ENCODE peak calls at places on chromosomes 3 and 15, in ten cellular contexts. G, D, J, T, U, Z, S, C, Q and R are unnamed samples. For H3K4me1, the result is how much of the 10 kb centered on the place peaks cover.

GRCh38 chr15:84001037-84001436 is 234.5 kb upstream of the GOLGA6L4 start:
- DNase-seq in G (no peak), Q (no peak), U (no peak), T (no peak), J (no peak), Z (no peak), D (no peak), S (no peak), C (no peak), R (no peak)

GRCh38 chr15:67329984-67330733 is 75.6 kb downstream of the IQCH start:
- DNase-seq in Z (no peak), T (no peak), S (no peak), D (no peak), C (no peak), U (no peak), J (no peak), Q (no peak), G (no peak), R (no peak)

GRCh38 chr15:28992340-28992864 is 106.6 kb downstream of the APBA2 start:
- DNase-seq in S (peak), G (no peak), D (no peak), Z (no peak), Q (no peak), U (no peak), J (no peak), T (no peak), C (no peak), R (no peak)

GRCh38 chr3:15500107-15500724 is 21.3 kb downstream of the COLQ start:
- DNase-seq in D (no peak), U (no peak), S (no peak), Q (no peak), G (peak), J (no peak), C (no peak), T (no peak), Z (no peak), R (no peak)

GRCh38 chr3:65004316-65004715 is 316.5 kb upstream of the ADAMTS9 start:
- DNase-seq in G (no peak), S (no peak), C (peak), U (no peak), T (no peak), J (no peak), Z (no peak), Q (no peak), D (no peak), R (no peak)

GRCh38 chr3:60574046-60574769 is 677.0 kb downstream of the FHIT start:
- DNase-seq in D (no peak), U (no peak), G (no peak), J (no peak), S (no peak), Z (no peak), T (no peak), C (no peak), Q (no peak), R (no peak)

GRCh38 chr3:61451841-61452240 is 109.5 kb upstream of the PTPRG start:
- DNase-seq in Z (no peak), G (peak), Q (peak), U (no peak), D (no peak), S (no peak), J (no peak), C (peak), T (no peak), R (no peak)

GRCh38 chr3:13532085-13532484 is 16.8 kb upstream of the FBLN2 start:
- DNase-seq in J (no peak), S (no peak), D (no peak), G (peak), C (no peak), Q (no peak), T (no peak), Z (no peak), U (peak), R (no peak)

GRCh38 chr15:101086394-101087171 is 165.3 kb downstream of the CHSY1 start:
- DNase-seq in T (no peak), C (no peak), U (no peak), J (no peak), S (no peak), D (no peak), Z (no peak), G (no peak), Q (no peak), R (no peak)

GRCh38 chr3:197117107-197117506 is 87.5 kb upstream of the MELTF start:
- DNase-seq in C (peak), S (no peak), G (peak), Q (peak), T (peak), D (no peak), J (no peak), U (no peak), Z (no peak), R (no peak)

GRCh38 chr3:151227438-151228290 is 24.6 kb upstream of the GPR171 start:
- DNase-seq in Z (peak), S (no peak), G (peak), T (peak), D (peak), J (peak), U (peak), C (peak), Q (peak), R (peak)

GRCh38 chr3:38006445-38006995 is 15.9 kb downstream of the VILL start:
- DNase-seq in C (no peak), Q (no peak), T (no peak), G (no peak), J (peak), Z (no peak), U (no peak), D (peak), S (no peak), R (no peak)

GRCh38 chr3:153599685-153600084 is 437.7 kb downstream of the RAP2B start:
- DNase-seq in T (peak), Q (peak), U (no peak), G (peak), D (no peak), Z (no peak), C (peak), J (peak), S (no peak), R (no peak)

GRCh38 chr3:145673790-145674189 is 487.2 kb downstream of the PLOD2 start:
- DNase-seq in C (no peak), Q (no peak), D (no peak), T (no peak), U (no peak), S (no peak), G (no peak), Z (no peak), J (no peak), R (no peak)

GRCh38 chr3:171393032-171393744 is 67.0 kb downstream of the TNIK start:
- DNase-seq in S (no peak), U (no peak), Z (no peak), G (no peak), D (no peak), C (peak), J (no peak), T (no peak), Q (peak), R (no peak)

GRCh38 chr15:41791970-41792637 is 17.8 kb downstream of the MAPKBP1 start:
- DNase-seq in S (no peak), J (no peak), Z (no peak), U (no peak), C (no peak), D (no peak), T (no peak), Q (no peak), G (no peak), R (no peak)

GRCh38 chr3:113741086-113741485 is 5.0 kb downstream of the NAA50 start:
- DNase-seq in J (no peak), S (no peak), Q (no peak), C (no peak), G (peak), T (no peak), U (no peak), D (no peak), Z (no peak), R (no peak)

GRCh38 chr3:72550582-72551262 is 297.5 kb downstream of the SHQ1 start:
- DNase-seq in S (no peak), C (no peak), J (no peak), G (no peak), D (no peak), T (no peak), U (no peak), Q (no peak), Z (no peak), R (no peak)

GRCh38 chr15:63623231-63623969 is 26.2 kb downstream of the FBXL22 start:
- DNase-seq in C (no peak), Z (no peak), J (no peak), Q (no peak), G (no peak), T (no peak), S (no peak), D (no peak), U (no peak), R (no peak)

GRCh38 chr3:170038434-170039110 is 777 bp downstream of the GPR160 start:
- DNase-seq in U (no peak), D (no peak), Q (no peak), Z (no peak), T (peak), S (no peak), G (peak), J (peak), C (no peak), R (peak)

GRCh38 chr3:52172262-52172757 is 18.1 kb upstream of the POC1A start:
- DNase-seq in G (no peak), Q (no peak), C (no peak), J (peak), D (no peak), T (no peak), U (no peak), S (peak), Z (no peak), R (no peak)

GRCh38 chr3:127764841-127765362 is 57.4 kb downstream of the MGLL start:
- DNase-seq in Z (no peak), C (peak), U (no peak), S (no peak), Q (peak), D (no peak), G (peak), J (no peak), T (no peak), R (no peak)

GRCh38 chr3:89059201-89059600 is 48.2 kb upstream of the EPHA3 start:
- DNase-seq in T (no peak), S (no peak), J (no peak), C (peak), Q (no peak), G (peak), Z (peak), U (no peak), D (no peak), R (peak)

GRCh38 chr3:24365168-24365567 is 129.5 kb downstream of the THRB start:
- DNase-seq in D (no peak), S (no peak), Q (peak), G (peak), U (peak), C (peak), J (peak), T (peak), Z (peak), R (no peak)

GRCh38 chr3:195080125-195080524 is 190.8 kb downstream of the XXYLT1 start:
- DNase-seq in C (no peak), Z (no peak), T (no peak), Q (no peak), J (peak), G (no peak), S (no peak), D (no peak), U (no peak), R (peak)
- H3K4me1 ChIP-seq in C (under half), Z (under half), T (under half), Q (under half), J (under half), G (under half), S (under half), D (under half), U (under half), R (under half)

DNA sequence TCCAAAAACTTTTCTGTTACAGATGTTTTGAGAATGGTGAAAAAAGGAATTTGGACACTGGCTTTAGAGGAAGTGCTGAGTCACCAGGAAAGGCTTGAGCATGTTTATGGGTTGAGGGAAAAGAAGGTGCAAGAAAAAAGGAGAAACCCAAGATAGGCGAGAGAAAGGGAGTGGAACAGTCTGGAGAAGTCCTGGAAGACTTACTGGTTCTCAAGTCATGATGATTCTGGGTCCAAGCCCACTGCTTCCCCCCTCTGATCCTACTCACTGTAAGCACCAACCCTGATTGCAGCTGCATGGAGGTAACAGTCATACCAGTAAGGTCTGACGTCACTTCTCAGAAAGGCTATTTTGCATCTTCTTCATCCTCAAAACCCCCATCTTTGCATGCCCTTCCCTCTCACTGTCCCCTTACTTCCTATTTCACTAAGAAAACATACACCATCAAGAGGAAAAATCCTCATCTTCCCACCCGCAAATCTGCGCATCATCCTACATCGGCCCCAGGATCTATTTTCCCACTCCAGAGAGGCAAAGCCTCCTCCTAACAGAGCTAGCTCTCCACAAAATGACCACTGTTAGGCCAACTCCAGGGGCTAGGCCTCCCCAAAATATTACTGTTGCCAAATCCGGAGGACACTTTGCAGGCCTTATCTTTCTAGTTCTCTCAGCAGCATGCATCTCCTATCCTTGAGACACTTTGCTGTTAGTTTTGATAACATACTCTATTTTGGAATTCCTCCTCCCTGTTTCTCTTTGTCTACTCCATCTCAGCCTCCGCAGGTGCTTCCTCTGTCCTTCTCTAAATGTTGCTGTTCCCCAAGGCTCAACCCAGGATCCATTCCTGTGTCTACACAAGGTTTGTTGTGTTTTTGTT is 3.2 kb upstream of the ATP13A3 start:
- DNase-seq in G (peak), C (peak), T (no peak), Z (no peak), U (no peak), J (no peak), S (no peak), D (no peak), Q (peak), R (no peak)
- H3K4me1 ChIP-seq in G (under half), C (under half), T (under half), Z (under half), U (under half), J (under half), S (under half), D (under half), Q (under half), R (under half)

DNA sequence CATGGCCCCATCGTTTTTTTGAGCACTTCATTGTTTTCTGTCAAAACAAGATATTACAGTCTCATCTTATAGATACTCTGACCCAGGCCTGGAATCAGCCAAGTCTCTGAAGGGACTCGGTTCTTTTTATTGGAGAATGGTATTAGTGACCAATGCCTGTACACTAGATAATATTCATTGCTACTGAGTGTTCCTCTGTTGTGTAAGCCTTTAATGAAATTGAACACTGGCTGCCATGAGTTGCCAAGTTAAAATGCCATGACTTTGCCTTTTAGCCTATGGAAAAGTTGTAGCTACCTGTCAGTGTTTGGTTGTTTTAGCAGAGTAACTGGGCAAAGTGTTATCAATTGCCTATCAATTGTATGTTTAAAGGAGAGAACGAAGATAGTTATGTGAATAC is 134.0 kb downstream of the AKAP13 start:
- DNase-seq in U (no peak), Q (no peak), J (no peak), Z (no peak), S (no peak), G (no peak), D (no peak), T (no peak), C (no peak), R (no peak)
- H3K4me1 ChIP-seq in U (under half), Q (under half), J (under half), Z (half or more), S (under half), G (under half), D (under half), T (under half), C (under half), R (under half)

GRCh38 chr3:183650554-183650953 is 15.1 kb downstream of the KLHL24 start:
- DNase-seq in U (no peak), G (no peak), C (peak), Q (peak), T (no peak), D (no peak), J (no peak), S (no peak), Z (no peak), R (no peak)

GRCh38 chr3:183653209-183654064 is 18.0 kb downstream of the KLHL24 start:
- DNase-seq in G (no peak), D (no peak), C (no peak), J (no peak), Z (no peak), T (no peak), S (no peak), Q (no peak), U (no peak), R (no peak)

GRCh38 chr3:183654727-183655126 is 19.3 kb downstream of the KLHL24 start:
- DNase-seq in C (no peak), G (no peak), T (no peak), D (no peak), Z (no peak), J (no peak), U (no peak), Q (no peak), S (no peak), R (no peak)
- H3K4me1 ChIP-seq in C (under half), G (under half), T (under half), D (under half), Z (under half), J (under half), U (under half), Q (under half), S (under half), R (under half)